ENCODE peak calls at places on chromosomes 6 and 20, in nine cellular contexts. F, Z, R, O, P, A, S, I and N are unnamed samples.

GRCh38 chr20:16821211-16822089 is 73.3 kb downstream of the OTOR start:
- DNase-seq in F (no peak), Z (peak; percentile 14), R (no peak), O (peak; percentile 48), P (no peak), A (peak; percentile 17), S (peak; percentile 39), I (peak; percentile 35), N (peak; percentile 38)

GRCh38 chr6:42610416-42610815 is 46.6 kb downstream of the UBR2 start:
- DNase-seq in F (no peak), Z (no peak), R (no peak), O (no peak), P (no peak), A (no peak), S (no peak), I (peak; percentile 22), N (peak; percentile 34)

GRCh38 chr6:100880149-100880900 is 804 bp downstream of the ASCC3 start:
- DNase-seq in F (no peak), Z (no peak), R (no peak), O (peak; percentile 64), P (no peak), A (peak; percentile 17), S (peak; percentile 20), I (no peak), N (no peak)

GRCh38 chr6:70734979-70735378 is 67.3 kb downstream of the SMAP1 start:
- DNase-seq in F (no peak), Z (no peak), R (no peak), O (no peak), P (no peak), A (no peak), S (no peak), I (no peak), N (no peak)

GRCh38 chr6:144139817-144140216 is 10.5 kb upstream of the STX11 start:
- DNase-seq in F (no peak), Z (no peak), R (no peak), O (no peak), P (no peak), A (no peak), S (no peak), I (no peak), N (no peak)

GRCh38 chr6:129197154-129197553 is 314.2 kb downstream of the LAMA2 start:
- DNase-seq in F (no peak), Z (no peak), R (no peak), O (no peak), P (no peak), A (no peak), S (no peak), I (no peak), N (no peak)

GRCh38 chr20:48006036-48006833 is 221.0 kb upstream of the SULF2 start:
- DNase-seq in F (no peak), Z (no peak), R (no peak), O (no peak), P (no peak), A (no peak), S (no peak), I (no peak), N (no peak)

GRCh38 chr6:112372213-112372806 is 25.2 kb downstream of the RFPL4B start:
- DNase-seq in F (peak; percentile 27), Z (no peak), R (no peak), O (peak; percentile 53), P (no peak), A (no peak), S (peak; percentile 31), I (no peak), N (no peak)

GRCh38 chr20:41110012-41110411 is 27.3 kb upstream of the PLCG1 start:
- DNase-seq in F (no peak), Z (no peak), R (no peak), O (no peak), P (no peak), A (no peak), S (no peak), I (no peak), N (no peak)

GRCh38 chr6:135410856-135411255 is 86.7 kb downstream of the AHI1 start:
- DNase-seq in F (no peak), Z (no peak), R (no peak), O (no peak), P (no peak), A (no peak), S (no peak), I (no peak), N (no peak)

GRCh38 chr6:11128608-11129007 is 17.1 kb upstream of the ERVFRD-1 start:
- DNase-seq in F (no peak), Z (no peak), R (no peak), O (no peak), P (no peak), A (no peak), S (no peak), I (no peak), N (no peak)

GRCh38 chr6:42664718-42665117 is 57.7 kb downstream of the PRPH2 start:
- DNase-seq in F (no peak), Z (no peak), R (no peak), O (no peak), P (no peak), A (no peak), S (no peak), I (no peak), N (no peak)

GRCh38 chr6:130693944-130694343 is 133.3 kb upstream of the SMLR1 start:
- DNase-seq in F (no peak), Z (no peak), R (no peak), O (no peak), P (no peak), A (no peak), S (no peak), I (no peak), N (no peak)

GRCh38 chr20:50777373-50777772 is 17.5 kb upstream of the BCAS4 start:
- DNase-seq in F (no peak), Z (no peak), R (no peak), O (no peak), P (no peak), A (no peak), S (no peak), I (no peak), N (no peak)

GRCh38 chr20:25320035-25320800 is 70.4 kb downstream of the ABHD12 start:
- DNase-seq in F (no peak), Z (no peak), R (peak; percentile 41), O (no peak), P (no peak), A (no peak), S (no peak), I (no peak), N (no peak)

GRCh38 chr20:46253391-46253790 is 54.9 kb downstream of the CDH22 start:
- DNase-seq in F (no peak), Z (no peak), R (no peak), O (no peak), P (no peak), A (peak; percentile 21), S (peak; percentile 33), I (no peak), N (no peak)

GRCh38 chr6:129859524-129859923 is 1.6 kb downstream of the TMEM244 start:
- DNase-seq in F (no peak), Z (no peak), R (no peak), O (peak; percentile 27), P (no peak), A (no peak), S (no peak), I (no peak), N (no peak)

GRCh38 chr20:63183422-63184146 is 32.3 kb downstream of the YTHDF1 start:
- DNase-seq in F (no peak), Z (peak; percentile 46), R (no peak), O (peak; percentile 38), P (peak; percentile 61), A (peak; percentile 52), S (peak; percentile 70), I (peak; percentile 82), N (peak; percentile 85)

DNA sequence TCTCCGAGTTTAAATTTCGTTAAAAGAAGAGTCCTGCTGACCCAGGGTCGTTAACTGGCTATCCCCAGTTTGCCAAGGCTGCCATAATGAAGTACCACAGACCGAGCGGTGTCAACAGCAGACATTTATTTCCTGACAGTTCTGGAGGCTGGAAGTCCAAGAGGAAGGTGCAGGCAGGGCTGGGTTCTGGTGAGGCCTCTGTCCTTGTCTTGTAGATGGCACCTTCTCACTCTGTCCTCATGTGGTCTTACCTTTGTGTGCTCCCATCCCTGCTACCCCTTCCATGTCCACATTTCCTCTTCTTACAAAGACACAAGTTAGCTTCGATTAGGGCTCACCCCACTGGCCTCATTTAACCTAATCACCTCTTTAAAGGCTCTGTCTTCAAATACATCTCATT is 29.8 kb upstream of the EEF1E1 start:
- DNase-seq in F (no peak), Z (no peak), R (no peak), O (no peak), P (no peak), A (no peak), S (no peak), I (no peak), N (no peak)
- TF ChIP-seq CTCF in F (no peak), Z (no peak), R (no peak), O (no peak), P (no peak), A (no peak), S (no peak), I (no peak), N (no peak)

GRCh38 chr6:91383207-91383606 is 796.3 kb upstream of the MAP3K7 start:
- DNase-seq in F (no peak), Z (no peak), R (no peak), O (no peak), P (no peak), A (no peak), S (no peak), I (no peak), N (no peak)
- TF ChIP-seq CTCF in F (no peak), Z (no peak), R (no peak), O (no peak), P (no peak), A (no peak), S (no peak), I (no peak), N (no peak)

GRCh38 chr20:10686356-10687169 is 12.8 kb upstream of the JAG1 start:
- DNase-seq in F (no peak), Z (no peak), R (no peak), O (no peak), P (no peak), A (no peak), S (no peak), I (no peak), N (no peak)
- TF ChIP-seq CTCF in F (no peak), Z (no peak), R (no peak), O (no peak), P (no peak), A (no peak), S (no peak), I (no peak), N (no peak)

GRCh38 chr6:155329460-155330132 is 15.3 kb upstream of the TFB1M start:
- DNase-seq in F (no peak), Z (no peak), R (no peak), O (no peak), P (no peak), A (no peak), S (no peak), I (no peak), N (no peak)

GRCh38 chr6:155325700-155326516 is 11.6 kb upstream of the TFB1M start:
- DNase-seq in F (no peak), Z (no peak), R (no peak), O (no peak), P (no peak), A (no peak), S (no peak), I (no peak), N (no peak)

GRCh38 chr6:155328074-155328538 is 13.8 kb upstream of the TFB1M start:
- DNase-seq in F (no peak), Z (no peak), R (no peak), O (no peak), P (no peak), A (no peak), S (no peak), I (no peak), N (no peak)

GRCh38 chr6:155328539-155329459 is 14.5 kb upstream of the TFB1M start:
- DNase-seq in F (no peak), Z (no peak), R (no peak), O (peak; percentile 33), P (no peak), A (peak; percentile 42), S (no peak), I (no peak), N (no peak)

GRCh38 chr6:155327326-155328073 is 13.2 kb upstream of the TFB1M start:
- DNase-seq in F (peak; percentile 40), Z (peak; percentile 79), R (peak; percentile 70), O (peak; percentile 86), P (peak; percentile 68), A (peak; percentile 60), S (no peak), I (peak; percentile 20), N (no peak)
- TF ChIP-seq CTCF in F (peak; percentile 65), Z (peak; percentile 91), R (peak; percentile 68), O (peak; percentile 55), P (peak; percentile 89), A (peak; percentile 61), S (peak; percentile 76), I (peak; percentile 78), N (peak; percentile 41)